ENCODE peak calls at places on chromosomes 2 and 18, in ten cellular contexts. J is H9, P is ascending aorta, Y is hepatocyte, F is left lung, I is ovary, O is Peyer's patch, L is transverse colon, U is stomach, W is HCT116. C is an unnamed sample. For H3K9me3, the result is how much of the 10 kb centered on the place peaks cover.

GRCh38 chr2:227627769-227628168 is 10.5 kb downstream of the SCYGR4 start:
- DNase-seq in L (no peak), J (no peak), P (no peak), Y (no peak), I (no peak), O (no peak), W (no peak), U (no peak), F (no peak), C (no peak)

GRCh38 chr18:50749945-50750344 is 69.9 kb downstream of the MRO start:
- DNase-seq in W (no peak), Y (no peak), F (no peak), P (no peak), I (no peak), O (no peak), U (no peak), J (no peak), L (no peak), C (no peak)

GRCh38 chr2:237432484-237433092 is 18.6 kb upstream of the COL6A3 start:
- DNase-seq in L (no peak), I (no peak), Y (no peak), O (peak), W (peak), J (peak), F (peak), U (no peak), P (peak), C (peak)

GRCh38 chr18:45958730-45959129 is 8.4 kb downstream of the EPG5 start:
- DNase-seq in P (no peak), F (no peak), L (no peak), J (no peak), U (no peak), O (no peak), Y (no peak), W (no peak), I (no peak), C (no peak)

GRCh38 chr2:224211821-224212220 is 172.7 kb upstream of the SERPINE2 start:
- DNase-seq in I (no peak), O (no peak), Y (no peak), W (no peak), F (no peak), P (no peak), U (no peak), J (no peak), L (no peak), C (no peak)

GRCh38 chr2:66899648-66900047 is 464.7 kb downstream of the MEIS1 start:
- DNase-seq in U (no peak), W (no peak), F (no peak), J (no peak), L (no peak), P (no peak), O (no peak), I (no peak), Y (no peak), C (no peak)

GRCh38 chr2:225740086-225740485 is 340.6 kb downstream of the NYAP2 start:
- DNase-seq in I (no peak), O (no peak), U (no peak), W (no peak), P (no peak), J (no peak), Y (no peak), F (no peak), L (no peak), C (no peak)

GRCh38 chr2:238921681-238922319 is 73.9 kb downstream of the TWIST2 start:
- DNase-seq in I (peak), L (no peak), P (peak), O (peak), U (no peak), J (no peak), Y (no peak), W (no peak), F (no peak), C (no peak)

GRCh38 chr18:61394983-61395382 is 61.8 kb downstream of the CDH20 start:
- DNase-seq in W (no peak), Y (no peak), U (no peak), I (no peak), J (no peak), L (no peak), F (no peak), O (no peak), P (no peak), C (no peak)

GRCh38 chr2:57443985-57444501 is 602.6 kb upstream of the VRK2 start:
- DNase-seq in L (no peak), P (no peak), Y (no peak), I (no peak), O (no peak), J (no peak), F (no peak), W (peak), U (no peak), C (no peak)

GRCh38 chr18:23732439-23732838 is 43.2 kb downstream of the LAMA3 start:
- DNase-seq in L (no peak), F (no peak), P (no peak), I (no peak), W (no peak), Y (no peak), U (no peak), O (no peak), J (no peak), C (no peak)

GRCh38 chr2:25964891-25965290 is 17.4 kb downstream of the KIF3C start:
- DNase-seq in L (no peak), P (no peak), F (no peak), J (no peak), Y (no peak), I (no peak), U (no peak), O (no peak), W (no peak), C (no peak)

GRCh38 chr2:156333274-156333950 is 891 bp upstream of the NR4A2 start:
- DNase-seq in J (no peak), Y (no peak), I (no peak), F (no peak), W (no peak), U (no peak), P (peak), O (no peak), L (no peak), C (no peak)

GRCh38 chr2:237429761-237430160 is 15.8 kb upstream of the COL6A3 start:
- DNase-seq in P (peak), J (no peak), L (no peak), O (no peak), Y (no peak), I (no peak), W (no peak), F (peak), U (no peak), C (no peak)

GRCh38 chr2:84302513-84303412 is 156.3 kb downstream of the SUCLG1 start:
- DNase-seq in Y (peak), L (peak), I (no peak), O (peak), U (peak), F (no peak), P (no peak), W (peak), J (peak), C (peak)

GRCh38 chr2:177124371-177124770 is 88.2 kb upstream of the HNRNPA3 start:
- DNase-seq in F (no peak), U (no peak), Y (no peak), W (no peak), L (no peak), J (no peak), O (no peak), I (no peak), P (no peak), C (no peak)

GRCh38 chr2:15169326-15170038 is 391.7 kb downstream of the NBAS start:
- DNase-seq in I (no peak), J (no peak), L (no peak), F (no peak), Y (peak), W (peak), P (no peak), O (no peak), U (no peak), C (no peak)

GRCh38 chr2:26850565-26850964 is 2.6 kb downstream of the DPYSL5 start:
- DNase-seq in P (no peak), L (no peak), W (no peak), O (no peak), J (no peak), I (no peak), Y (no peak), U (no peak), F (no peak), C (no peak)

GRCh38 chr2:145088733-145089132 is 568.8 kb upstream of the ZEB2 start:
- DNase-seq in I (no peak), J (no peak), W (no peak), F (no peak), Y (no peak), L (no peak), P (no peak), U (no peak), O (no peak), C (no peak)

GRCh38 chr18:54229660-54230059 is 5.2 kb upstream of the MBD2 start:
- DNase-seq in W (no peak), O (no peak), P (no peak), L (no peak), J (no peak), Y (no peak), I (no peak), F (no peak), U (no peak), C (no peak)

GRCh38 chr18:77765468-77765867 is 515.8 kb downstream of the GALR1 start:
- DNase-seq in Y (peak), L (peak), J (no peak), U (no peak), W (no peak), I (no peak), F (no peak), O (no peak), P (no peak), C (peak)

GRCh38 chr18:63140038-63140450 is 179.5 kb downstream of the BCL2 start:
- DNase-seq in J (no peak), U (no peak), L (no peak), Y (no peak), P (no peak), O (no peak), F (no peak), W (no peak), I (no peak), C (no peak)

GRCh38 chr2:50535971-50536759 is 495.8 kb downstream of the NRXN1 start:
- DNase-seq in O (no peak), U (no peak), J (no peak), P (no peak), L (no peak), W (peak), Y (peak), I (no peak), F (no peak), C (no peak)

GRCh38 chr2:493278-493677 is 183.9 kb downstream of the TMEM18 start:
- DNase-seq in F (no peak), Y (no peak), U (no peak), W (no peak), O (no peak), L (no peak), J (no peak), P (no peak), I (no peak), C (no peak)

GRCh38 chr2:241863021-241863954 is 4.6 kb upstream of the PDCD1 start:
- DNase-seq in P (no peak), J (no peak), U (no peak), W (no peak), F (peak), L (no peak), O (peak), Y (no peak), I (peak), C (no peak)

GRCh38 chr18:24734058-24734457 is 273.6 kb downstream of the HRH4 start:
- DNase-seq in J (peak), W (no peak), P (no peak), L (no peak), O (no peak), I (no peak), U (no peak), F (no peak), Y (peak), C (no peak)

GRCh38 chr18:56615738-56616520 is 22.5 kb downstream of the TXNL1 start:
- DNase-seq in F (no peak), P (no peak), I (no peak), O (no peak), L (peak), Y (no peak), U (no peak), J (no peak), W (no peak), C (peak)

GRCh38 chr2:219495531-219496122 is 3.1 kb upstream of the GMPPA start:
- DNase-seq in L (peak), J (peak), I (peak), O (peak), Y (peak), P (peak), U (peak), W (peak), F (no peak), C (peak)

GRCh38 chr2:9975805-9976447 is 24.4 kb downstream of the GRHL1 start:
- DNase-seq in J (no peak), O (no peak), I (no peak), L (no peak), W (peak), Y (peak), U (no peak), F (no peak), P (peak), C (no peak)

GRCh38 chr2:232522014-232522854 is 2.0 kb downstream of the PRSS56 start:
- DNase-seq in Y (peak), J (peak), F (peak), U (peak), L (peak), I (peak), P (no peak), W (no peak), O (peak), C (no peak)

GRCh38 chr2:12074126-12074883 is 327.9 kb downstream of the LPIN1 start:
- DNase-seq in I (no peak), J (no peak), U (no peak), W (no peak), O (no peak), F (no peak), Y (no peak), P (no peak), L (no peak), C (no peak)

GRCh38 chr2:9249036-9249800 is 42.6 kb downstream of the ASAP2 start:
- DNase-seq in O (peak), J (no peak), L (peak), P (peak), I (no peak), Y (no peak), W (no peak), F (no peak), U (peak), C (no peak)

GRCh38 chr2:156399950-156400703 is 36.1 kb upstream of the GPD2 start:
- DNase-seq in O (peak), U (peak), Y (peak), J (peak), I (peak), P (peak), W (peak), F (peak), L (peak), C (peak)

GRCh38 chr2:37720533-37721218 is 49.2 kb upstream of the CDC42EP3 start:
- DNase-seq in O (no peak), I (no peak), J (no peak), F (no peak), Y (no peak), P (peak), L (no peak), U (no peak), W (no peak), C (no peak)

GRCh38 chr2:2762898-2763287 is 431.8 kb upstream of the MYT1L start:
- DNase-seq in I (no peak), P (no peak), O (no peak), Y (no peak), L (no peak), J (no peak), F (no peak), W (no peak), U (no peak), C (no peak)
- H3K9me3 ChIP-seq in I (under half), P (under half), O (under half), Y (under half), L (under half), J (under half), F (under half), W (under half), U (under half), C (under half)

DNA sequence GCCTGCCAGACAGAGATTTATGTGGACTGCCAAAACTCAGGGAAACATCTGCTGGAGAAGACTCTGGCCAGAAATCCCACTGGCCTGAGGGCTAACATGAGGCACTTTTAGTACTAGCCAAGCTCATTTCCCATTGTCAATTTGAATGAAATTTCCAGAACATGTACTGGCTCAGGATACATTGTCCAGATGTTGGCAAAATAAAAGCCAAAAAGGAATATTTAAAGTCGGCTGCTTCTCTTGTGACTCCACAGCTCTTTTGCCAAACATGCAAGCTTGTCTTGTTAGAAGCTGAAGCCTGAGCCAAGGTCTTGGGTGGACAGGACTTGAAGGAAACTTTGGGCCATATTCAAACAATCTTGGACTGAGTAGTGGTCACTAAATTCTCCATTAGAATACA is 215.5 kb downstream of the NCKAP5 start:
- DNase-seq in I (no peak), P (no peak), O (no peak), Y (no peak), L (no peak), W (no peak), J (no peak), F (no peak), U (no peak), C (no peak)
- TF ChIP-seq CTCF in I (no peak), P (no peak), O (no peak), Y (no peak), L (no peak), W (no peak), J (no peak), F (no peak), U (no peak), C (no peak)

GRCh38 chr2:176099159-176099736 is 347 bp upstream of the HOXD12 start:
- DNase-seq in I (no peak), J (peak), W (no peak), P (peak), O (no peak), U (peak), F (no peak), L (no peak), Y (no peak), C (no peak)

GRCh38 chr2:176099737-176100546 is at the start of gene HOXD12:
- DNase-seq in W (no peak), Y (no peak), U (peak), J (peak), O (no peak), P (peak), L (no peak), I (no peak), F (peak), C (peak)

GRCh38 chr2:176096986-176097819 is 2.4 kb upstream of the HOXD12 start:
- DNase-seq in U (peak), L (peak), O (peak), Y (peak), P (peak), F (peak), I (peak), J (peak), W (peak), C (peak)

GRCh38 chr2:176097820-176098365 is 1.7 kb upstream of the HOXD12 start:
- DNase-seq in U (no peak), J (no peak), W (no peak), L (no peak), I (no peak), P (no peak), O (no peak), Y (no peak), F (no peak), C (no peak)

GRCh38 chr2:176098366-176099158 is 1.0 kb upstream of the HOXD12 start:
- DNase-seq in I (no peak), J (peak), W (no peak), P (no peak), O (peak), U (peak), F (peak), L (no peak), Y (no peak), C (no peak)
- H3K9me3 ChIP-seq in I (under half), J (under half), W (under half), P (under half), O (under half), U (under half), F (under half), L (under half), Y (under half), C (under half)

DNA sequence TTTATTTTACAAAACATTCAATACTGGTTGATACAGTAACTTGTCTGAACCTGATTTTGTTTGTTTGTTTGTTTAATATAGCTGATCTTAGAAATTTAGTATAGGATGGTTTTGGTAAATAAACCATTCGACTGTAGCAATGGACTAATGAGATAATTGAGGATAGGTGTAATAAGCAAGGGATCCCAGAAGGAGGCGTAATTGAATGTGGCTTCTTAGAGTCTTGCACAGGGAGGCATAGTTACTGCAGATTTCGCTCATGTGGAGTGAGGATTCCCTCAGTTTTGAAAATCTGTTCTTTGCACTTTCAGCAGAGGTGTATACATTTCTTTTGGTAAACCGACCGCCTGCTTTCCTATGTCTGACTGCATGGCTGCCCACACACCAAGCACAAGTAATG is 709.6 kb downstream of the SOCS6 start:
- DNase-seq in I (no peak), J (no peak), W (no peak), P (no peak), Y (no peak), F (no peak), U (no peak), L (no peak), O (no peak), C (no peak)
- TF ChIP-seq CTCF in I (no peak), J (peak), W (no peak), P (no peak), Y (peak), F (no peak), U (no peak), L (no peak), O (no peak), C (no peak)

GRCh38 chr18:9048808-9049494 is 53.5 kb upstream of the NDUFV2 start:
- DNase-seq in F (no peak), I (no peak), U (no peak), J (no peak), Y (no peak), L (no peak), P (no peak), W (no peak), O (no peak), C (no peak)
- H3K9me3 ChIP-seq in F (under half), I (under half), U (under half), J (under half), Y (under half), L (under half), P (under half), W (under half), O (under half), C (under half)

DNA sequence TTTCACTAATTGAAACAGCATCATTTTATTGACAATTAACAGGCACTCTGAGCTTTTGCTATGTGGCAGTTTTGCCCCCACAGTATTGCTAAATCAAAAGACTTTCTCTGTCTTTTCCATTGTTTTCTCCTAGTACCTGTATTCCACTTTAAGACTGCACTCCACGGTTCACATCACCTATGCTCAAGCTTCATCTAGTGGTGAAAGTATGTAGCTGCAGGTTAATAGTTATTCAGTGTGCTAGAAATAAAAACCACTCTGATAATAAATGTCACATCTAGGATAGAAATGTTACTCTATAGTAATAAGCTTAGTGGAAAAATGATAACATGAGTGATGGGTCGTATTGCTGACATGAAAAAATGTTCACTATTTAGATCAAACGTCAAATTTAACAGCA is 24.6 kb downstream of the ARL6IP6 start:
- DNase-seq in L (no peak), U (no peak), F (no peak), J (no peak), W (peak), O (no peak), P (no peak), I (no peak), Y (peak), C (no peak)
- TF ChIP-seq CTCF in L (peak), U (no peak), F (peak), J (peak), W (peak), O (peak), P (no peak), I (no peak), Y (peak), C (peak)